ENCODE peak calls at places on chromosomes 1 and 21, in nine cellular contexts. V is gastrocnemius medialis, R is tibial nerve, I is HCT116, C is ovary, U is HepG2, S is Peyer's patch, E is H54, K is spleen. B is an unnamed sample.

GRCh38 chr1:211329764-211330201 is 3.1 kb downstream of the TRAF5 start:
- DNase-seq in V (no peak), R (no peak), I (no peak), C (no peak), U (no peak), S (no peak), E (no peak), K (no peak), B (no peak)

GRCh38 chr21:43320526-43320925 is 106.4 kb downstream of the SIK1 start:
- DNase-seq in V (no peak), R (no peak), I (no peak), C (no peak), U (no peak), S (no peak), E (no peak), K (no peak), B (no peak)

GRCh38 chr21:34524671-34525601 is 12.9 kb upstream of the KCNE1 start:
- DNase-seq in V (no peak), R (no peak), I (no peak), C (no peak), U (no peak), S (no peak), E (peak; percentile 63), K (no peak), B (no peak)

GRCh38 chr1:180311011-180311730 is 81.1 kb downstream of the LHX4 start:
- DNase-seq in V (no peak), R (no peak), I (peak; percentile 22), C (no peak), U (no peak), S (no peak), E (peak; percentile 13), K (no peak), B (no peak)

GRCh38 chr21:46118871-46119564 is 21.1 kb downstream of the COL6A2 start:
- DNase-seq in V (no peak), R (peak; percentile 9), I (no peak), C (peak; percentile 35), U (no peak), S (peak; percentile 45), E (no peak), K (peak; percentile 59), B (peak; percentile 28)

GRCh38 chr1:66253330-66253921 is 280.5 kb upstream of the SGIP1 start:
- DNase-seq in V (no peak), R (no peak), I (peak; percentile 65), C (no peak), U (peak; percentile 26), S (no peak), E (no peak), K (no peak), B (no peak)

GRCh38 chr1:88104234-88104633 is 579.8 kb upstream of the PKN2 start:
- DNase-seq in V (no peak), R (no peak), I (no peak), C (no peak), U (no peak), S (no peak), E (no peak), K (no peak), B (no peak)

GRCh38 chr1:165169028-165169427 is 187.5 kb downstream of the LMX1A start:
- DNase-seq in V (no peak), R (no peak), I (no peak), C (no peak), U (no peak), S (no peak), E (no peak), K (no peak), B (no peak)

GRCh38 chr1:3432306-3432705 is 22.2 kb upstream of the ARHGEF16 start:
- DNase-seq in V (no peak), R (no peak), I (no peak), C (no peak), U (no peak), S (no peak), E (no peak), K (no peak), B (no peak)

GRCh38 chr1:153922076-153922837 is 515 bp downstream of the GATAD2B start:
- DNase-seq in V (no peak), R (no peak), I (no peak), C (peak; percentile 75), U (peak; percentile 51), S (no peak), E (no peak), K (no peak), B (peak; percentile 58)

GRCh38 chr1:92482404-92482664 is 4.4 kb downstream of the GFI1 start:
- DNase-seq in V (no peak), R (no peak), I (no peak), C (no peak), U (no peak), S (no peak), E (no peak), K (peak; percentile 82), B (no peak)

GRCh38 chr1:151988405-151988851 is 5.2 kb downstream of the S100A10 start:
- DNase-seq in V (no peak), R (no peak), I (peak; percentile 82), C (no peak), U (no peak), S (no peak), E (no peak), K (no peak), B (no peak)

DNA sequence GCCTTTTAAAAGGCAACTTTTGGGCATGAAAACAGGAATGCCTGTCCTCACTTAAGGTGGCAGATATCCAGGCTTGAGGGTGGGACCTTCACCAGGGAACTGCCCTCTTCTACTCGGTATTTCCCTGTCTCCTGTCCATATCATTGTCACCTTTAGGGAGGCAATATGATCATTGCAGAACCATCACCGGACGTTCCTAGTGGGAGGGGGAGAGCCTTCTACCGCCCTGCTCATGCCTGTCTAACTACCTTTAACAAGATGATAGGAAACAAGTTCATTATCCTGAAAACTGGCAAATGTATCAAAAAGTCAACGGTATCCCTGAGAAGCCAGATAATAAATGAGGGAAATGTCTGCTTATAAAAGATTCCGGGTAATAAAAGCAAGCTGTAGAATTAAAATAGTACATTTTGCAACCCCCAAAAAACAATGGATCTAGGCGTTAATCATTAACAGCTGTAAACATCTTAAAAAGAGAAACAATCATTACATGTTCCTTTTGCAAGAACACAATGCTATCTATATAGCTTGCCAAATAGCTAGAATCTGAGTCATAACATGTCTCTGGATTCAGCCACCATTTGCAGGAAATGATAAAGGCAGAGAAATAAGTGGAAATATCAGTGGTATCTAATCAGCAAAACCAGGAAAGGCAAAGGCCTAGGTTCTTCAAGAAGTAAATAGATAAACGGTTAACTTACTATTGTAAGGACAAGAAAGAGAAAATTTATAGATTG is 852.9 kb upstream of the ADGRL4 start:
- DNase-seq in V (no peak), R (no peak), I (no peak), C (no peak), U (no peak), S (no peak), E (peak; percentile 0), K (no peak), B (no peak)
- TF ChIP-seq POLR2A in V (no peak), R (no peak), I (no peak), C (no peak), U (no peak), S (no peak), E (no peak), K (no peak), B (no peak)

GRCh38 chr1:24949331-24949881 is 19.3 kb upstream of the RUNX3 start:
- DNase-seq in V (no peak), R (no peak), I (no peak), C (no peak), U (peak; percentile 15), S (no peak), E (peak; percentile 50), K (no peak), B (no peak)

GRCh38 chr1:24948072-24948827 is 18.2 kb upstream of the RUNX3 start:
- DNase-seq in V (no peak), R (no peak), I (no peak), C (no peak), U (no peak), S (no peak), E (no peak), K (no peak), B (no peak)

GRCh38 chr1:24945354-24946326 is 15.6 kb upstream of the RUNX3 start:
- DNase-seq in V (no peak), R (no peak), I (no peak), C (no peak), U (no peak), S (no peak), E (no peak), K (no peak), B (no peak)

GRCh38 chr1:24944318-24944717 is 14.2 kb upstream of the RUNX3 start:
- DNase-seq in V (no peak), R (no peak), I (no peak), C (no peak), U (no peak), S (no peak), E (no peak), K (no peak), B (no peak)

DNA sequence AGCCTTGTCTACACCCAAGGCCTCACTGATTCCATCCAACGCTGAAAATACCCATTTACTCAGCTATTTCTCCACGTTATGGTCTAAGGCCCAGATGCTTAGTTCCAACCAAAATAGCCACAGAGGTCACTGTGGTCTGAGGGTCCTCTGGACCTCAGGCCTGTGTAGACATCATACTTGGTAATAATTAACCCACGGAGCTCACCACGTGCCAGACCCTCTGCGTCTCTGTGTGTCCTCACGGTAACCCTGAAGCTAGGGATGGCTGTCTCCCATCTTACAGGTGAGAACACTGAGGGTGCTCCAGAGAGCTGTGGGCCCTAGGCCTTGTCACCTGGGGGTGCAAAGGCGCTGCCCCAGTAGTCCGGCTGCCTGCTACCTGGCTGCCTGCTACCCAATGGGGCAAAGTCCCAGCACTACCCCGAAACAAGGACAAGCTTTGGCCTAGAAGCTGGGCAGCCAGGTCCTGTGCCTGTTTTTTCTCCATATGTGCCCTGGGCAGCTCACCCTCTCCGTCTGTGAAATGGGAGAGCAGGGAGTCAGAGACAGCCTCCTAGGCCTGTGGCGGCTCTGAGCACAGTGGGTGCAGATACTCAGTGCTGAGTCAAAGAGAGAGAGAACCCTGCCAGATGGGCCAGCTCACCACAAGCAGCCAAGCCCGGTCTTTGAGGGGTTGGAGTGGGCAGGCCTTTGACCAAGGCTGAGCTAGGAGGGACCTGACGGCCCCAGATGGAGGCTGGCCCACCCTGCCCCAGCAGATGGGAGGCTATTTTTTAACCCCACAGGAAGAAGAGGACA is 17.0 kb upstream of the RUNX3 start:
- DNase-seq in V (no peak), R (no peak), I (no peak), C (no peak), U (peak; percentile 68), S (no peak), E (no peak), K (no peak), B (no peak)
- TF ChIP-seq POLR2A in V (no peak), R (no peak), I (no peak), C (no peak), U (no peak), S (no peak), E (no peak), K (no peak), B (no peak)

GRCh38 chr1:71200503-71200902 is 119.7 kb upstream of the ZRANB2 start:
- DNase-seq in V (no peak), R (no peak), I (no peak), C (no peak), U (no peak), S (no peak), E (no peak), K (no peak), B (no peak)
- TF ChIP-seq POLR2A in V (no peak), R (no peak), I (no peak), C (no peak), U (no peak), S (no peak), E (no peak), K (no peak), B (no peak)

GRCh38 chr1:16367258-16367967 is 371 bp downstream of the SZRD1 start:
- DNase-seq in V (peak; percentile 68), R (peak; percentile 68), I (peak; percentile 65), C (peak; percentile 87), U (peak; percentile 45), S (no peak), E (peak; percentile 28), K (no peak), B (peak; percentile 79)
- TF ChIP-seq POLR2A in V (peak; percentile 97), R (peak; percentile 83), I (peak; percentile 54), C (peak; percentile 95), U (peak; percentile 64), S (peak; percentile 80), E (peak; percentile 8), K (no peak), B (peak; percentile 92)